ENCODE peak calls at places on chromosomes 6 and 20, in four cellular contexts. One of them, this sample, is unnamed.

GRCh38 chr6:137217801-137218472 is 1.2 kb downstream of the IFNGR1 start:
- DNase-seq in GM10248: no peak
- DNase-seq in glomerular endothelial cell: no peak
- DNase-seq in bronchial epithelial cell: peak
- DNase-seq in this sample: peak

GRCh38 chr6:136550330-136551071 is at the start of gene MAP7:
- DNase-seq in GM10248: peak
- DNase-seq in glomerular endothelial cell: no peak
- DNase-seq in bronchial epithelial cell: peak
- DNase-seq in this sample: no peak

GRCh38 chr6:46381057-46381456 is 110.2 kb downstream of the RCAN2 start:
- DNase-seq in GM10248: no peak
- DNase-seq in glomerular endothelial cell: no peak
- DNase-seq in bronchial epithelial cell: no peak
- DNase-seq in this sample: no peak

GRCh38 chr6:43471399-43471798 is 6.0 kb upstream of the TJAP1 start:
- DNase-seq in GM10248: no peak
- DNase-seq in glomerular endothelial cell: no peak
- DNase-seq in bronchial epithelial cell: no peak
- DNase-seq in this sample: no peak

GRCh38 chr20:889110-889509 is 27.0 kb downstream of the ANGPT4 start:
- DNase-seq in GM10248: no peak
- DNase-seq in glomerular endothelial cell: no peak
- DNase-seq in bronchial epithelial cell: peak
- DNase-seq in this sample: no peak

GRCh38 chr6:125140808-125141207 is 12.8 kb upstream of the TPD52L1 start:
- DNase-seq in GM10248: no peak
- DNase-seq in glomerular endothelial cell: no peak
- DNase-seq in bronchial epithelial cell: no peak
- DNase-seq in this sample: no peak

GRCh38 chr20:32648761-32649615 is 24.8 kb downstream of the C20orf203 start:
- DNase-seq in GM10248: no peak
- DNase-seq in glomerular endothelial cell: no peak
- DNase-seq in bronchial epithelial cell: peak
- DNase-seq in this sample: no peak

GRCh38 chr20:47818466-47818865 is 33.2 kb upstream of the SULF2 start:
- DNase-seq in GM10248: no peak
- DNase-seq in glomerular endothelial cell: no peak
- DNase-seq in bronchial epithelial cell: no peak
- DNase-seq in this sample: no peak

GRCh38 chr6:111423960-111424846 is 58.8 kb downstream of the REV3L start:
- DNase-seq in GM10248: no peak
- DNase-seq in glomerular endothelial cell: no peak
- DNase-seq in bronchial epithelial cell: peak
- DNase-seq in this sample: no peak

GRCh38 chr20:3685341-3685740 is 3.5 kb upstream of the ADAM33 start:
- DNase-seq in GM10248: no peak
- DNase-seq in glomerular endothelial cell: no peak
- DNase-seq in bronchial epithelial cell: no peak
- DNase-seq in this sample: no peak

This sample was measured in OCI-LY7.